ENCODE peak calls at places on chromosomes 1 and 21, in ten cellular contexts. S, P, B, M, Z, W, K, Y, T and X are unnamed samples.
A peak's percentile ranks its signal among the peaks of the same experiment; 100 is the strongest.

GRCh38 chr21:46117586-46118304 is 19.8 kb downstream of the COL6A2 start:
- DNase-seq in S (no peak), P (no peak), B (no peak), M (peak; percentile 38), Z (no peak), W (no peak), K (peak; percentile 17), Y (peak; percentile 51), T (no peak), X (no peak)

GRCh38 chr1:157944666-157945280 is 48.7 kb upstream of the KIRREL1 start:
- DNase-seq in S (no peak), P (no peak), B (no peak), M (no peak), Z (no peak), W (no peak), K (no peak), Y (no peak), T (no peak), X (no peak)

GRCh38 chr21:39630191-39630591 is 17.5 kb downstream of the B3GALT5 start:
- DNase-seq in S (peak; percentile 88), P (no peak), B (no peak), M (no peak), Z (no peak), W (no peak), K (no peak), Y (no peak), T (no peak), X (no peak)

GRCh38 chr1:225710804-225711203 is 57.9 kb upstream of the ENAH start:
- DNase-seq in S (peak; percentile 72), P (no peak), B (no peak), M (peak; percentile 67), Z (no peak), W (no peak), K (no peak), Y (no peak), T (no peak), X (no peak)

GRCh38 chr1:3965693-3966092 is 65.6 kb upstream of the C1orf174 start:
- DNase-seq in S (no peak), P (no peak), B (no peak), M (no peak), Z (no peak), W (no peak), K (no peak), Y (no peak), T (no peak), X (no peak)

GRCh38 chr1:159935719-159936283 is 9.6 kb downstream of the IGSF9 start:
- DNase-seq in S (peak; percentile 24), P (no peak), B (no peak), M (no peak), Z (no peak), W (no peak), K (no peak), Y (no peak), T (no peak), X (no peak)

GRCh38 chr1:82525378-82525777 is 724.6 kb downstream of the ADGRL2 start:
- DNase-seq in S (no peak), P (no peak), B (no peak), M (no peak), Z (no peak), W (no peak), K (no peak), Y (no peak), T (no peak), X (no peak)

GRCh38 chr1:221335161-221336101 is 406.5 kb downstream of the DUSP10 start:
- DNase-seq in S (no peak), P (peak; percentile 32), B (no peak), M (peak; percentile 46), Z (no peak), W (no peak), K (no peak), Y (peak; percentile 59), T (no peak), X (no peak)

GRCh38 chr1:211566431-211567025 is 12.4 kb downstream of the SLC30A1 start:
- DNase-seq in S (no peak), P (no peak), B (no peak), M (no peak), Z (no peak), W (no peak), K (peak; percentile 24), Y (no peak), T (no peak), X (no peak)

GRCh38 chr1:178133291-178133989 is 39.5 kb downstream of the RASAL2 start:
- DNase-seq in S (no peak), P (no peak), B (no peak), M (no peak), Z (no peak), W (no peak), K (no peak), Y (no peak), T (no peak), X (no peak)

GRCh38 chr1:234599617-234600417 is 10.2 kb downstream of the IRF2BP2 start:
- DNase-seq in S (peak; percentile 87), P (peak; percentile 87), B (peak; percentile 89), M (peak; percentile 93), Z (peak; percentile 58), W (peak; percentile 82), K (peak; percentile 55), Y (peak; percentile 92), T (no peak), X (peak; percentile 86)

GRCh38 chr1:185257947-185258203 is 59.2 kb downstream of the IVNS1ABP start:
- DNase-seq in S (no peak), P (no peak), B (no peak), M (no peak), Z (no peak), W (no peak), K (no peak), Y (no peak), T (no peak), X (no peak)

GRCh38 chr21:18499761-18500376 is 96.3 kb upstream of the TMPRSS15 start:
- DNase-seq in S (peak; percentile 34), P (no peak), B (no peak), M (peak; percentile 72), Z (no peak), W (peak; percentile 23), K (no peak), Y (no peak), T (no peak), X (peak; percentile 69)

GRCh38 chr1:232278925-232279324 is 351.0 kb downstream of the SIPA1L2 start:
- DNase-seq in S (no peak), P (no peak), B (no peak), M (no peak), Z (no peak), W (no peak), K (no peak), Y (no peak), T (no peak), X (no peak)